ENCODE peak calls at places on chromosomes 13 and 19, in four cellular contexts. W is left lung; L is A549; F is activated CD8-positive, alpha-beta memory T cell treated with anti-CD3 and anti-CD28 coated beads, Interleukin-2, amount 10 ng/mL, durations not matched to agents 7 days and 5 days. Z is an unnamed sample.

GRCh38 chr19:33863436-33863835 is 66.8 kb downstream of the KCTD15 start:
- ATAC-seq in W (no peak), L (no peak), F (no peak), Z (no peak)

GRCh38 chr13:99315186-99315585 is 8.0 kb upstream of the GPR183 start:
- ATAC-seq in W (no peak), L (no peak), F (peak; percentile 23), Z (no peak)

GRCh38 chr13:79525458-79525857 is 44.5 kb downstream of the NDFIP2 start:
- ATAC-seq in W (peak; percentile 16), L (no peak), F (peak; percentile 54), Z (no peak)

GRCh38 chr19:6232567-6232966 is 47.2 kb downstream of the MLLT1 start:
- ATAC-seq in W (no peak), L (no peak), F (no peak), Z (no peak)

GRCh38 chr13:99208845-99209527 is 8.3 kb downstream of the UBAC2 start:
- ATAC-seq in W (no peak), L (no peak), F (no peak), Z (no peak)

GRCh38 chr13:24212254-24212653 is 51.7 kb downstream of the SPATA13 start:
- ATAC-seq in W (no peak), L (no peak), F (no peak), Z (no peak)

GRCh38 chr13:41622545-41623429 is 165.4 kb downstream of the RGCC start:
- ATAC-seq in W (peak; percentile 76), L (no peak), F (no peak), Z (no peak)

GRCh38 chr19:2266183-2266993 is 10.2 kb upstream of the JSRP1 start:
- ATAC-seq in W (peak; percentile 25), L (no peak), F (no peak), Z (no peak)

GRCh38 chr13:38824342-38824741 is 137.5 kb downstream of the FREM2 start:
- ATAC-seq in W (no peak), L (no peak), F (no peak), Z (no peak)

GRCh38 chr13:103358245-103358932 is 292.2 kb upstream of the SLC10A2 start:
- ATAC-seq in W (no peak), L (no peak), F (no peak), Z (no peak)

GRCh38 chr13:66617786-66618185 is 612.4 kb downstream of the PCDH9 start:
- ATAC-seq in W (no peak), L (no peak), F (no peak), Z (no peak)

GRCh38 chr19:18700501-18701249 is 17.2 kb downstream of the CRTC1 start:
- ATAC-seq in W (peak; percentile 87), L (no peak), F (peak; percentile 98), Z (peak; percentile 76)

GRCh38 chr19:12695090-12695489 is 1.3 kb downstream of the FBXW9 start:
- ATAC-seq in W (no peak), L (no peak), F (no peak), Z (no peak)

GRCh38 chr13:43232866-43233265 is 209.5 kb downstream of the DNAJC15 start:
- ATAC-seq in W (no peak), L (no peak), F (no peak), Z (no peak)

GRCh38 chr13:103607995-103608394 is 541.8 kb upstream of the SLC10A2 start:
- ATAC-seq in W (no peak), L (no peak), F (no peak), Z (no peak)

GRCh38 chr13:74335370-74335769 is 201.2 kb upstream of the KLF12 start:
- ATAC-seq in W (no peak), L (no peak), F (no peak), Z (no peak)

GRCh38 chr19:16836115-16836905 is 7.1 kb downstream of the SIN3B start:
- ATAC-seq in W (peak; percentile 66), L (no peak), F (no peak), Z (peak; percentile 42)

GRCh38 chr19:5743640-5744039 is 23.2 kb downstream of the CATSPERD start:
- ATAC-seq in W (no peak), L (no peak), F (no peak), Z (no peak)

GRCh38 chr19:676007-676342 is 217 bp upstream of the FSTL3 start:
- ATAC-seq in W (no peak), L (no peak), F (no peak), Z (no peak)

GRCh38 chr13:28528388-28528787 is 33.5 kb upstream of the FLT1 start:
- ATAC-seq in W (no peak), L (no peak), F (no peak), Z (no peak)

GRCh38 chr19:10766681-10767201 is 48.9 kb downstream of the DNM2 start:
- ATAC-seq in W (peak; percentile 39), L (no peak), F (no peak), Z (peak; percentile 5)

GRCh38 chr13:100363351-100363750 is 225.2 kb downstream of the GGACT start:
- ATAC-seq in W (no peak), L (no peak), F (no peak), Z (no peak)

GRCh38 chr13:19713186-19713965 is 69.4 kb downstream of the PSPC1 start:
- ATAC-seq in W (peak; percentile 22), L (no peak), F (peak; percentile 93), Z (no peak)

GRCh38 chr19:35355851-35356460 is 2.3 kb upstream of the FFAR3 start:
- ATAC-seq in W (no peak), L (no peak), F (no peak), Z (no peak)

GRCh38 chr13:70842062-70842644 is 733.9 kb upstream of the KLHL1 start:
- ATAC-seq in W (no peak), L (no peak), F (no peak), Z (no peak)

GRCh38 chr19:56880592-56881190 is 40.2 kb upstream of the PEG3 start:
- ATAC-seq in W (no peak), L (no peak), F (no peak), Z (no peak)

GRCh38 chr19:17183858-17184271 is 31.3 kb upstream of the USE1 start:
- ATAC-seq in W (peak; percentile 39), L (no peak), F (peak; percentile 68), Z (peak; percentile 26)

GRCh38 chr13:73522937-73523336 is 464.1 kb downstream of the KLF5 start:
- ATAC-seq in W (no peak), L (no peak), F (no peak), Z (no peak)

GRCh38 chr19:8088752-8089663 is 36.4 kb downstream of the CCL25 start:
- ATAC-seq in W (no peak), L (peak; percentile 69), F (no peak), Z (no peak)

Z was measured in esophagus mucosa.